ENCODE peak calls at places on chromosomes 11 and 22, in four cellular contexts. One of them, this sample, is unnamed.

GRCh38 chr22:49964136-49964492 is 3.5 kb downstream of the PIM3 start:
- DNase-seq in RWPE1: no peak
- DNase-seq in Caco-2: no peak
- DNase-seq in colonic mucosa: no peak
- DNase-seq in this sample: no peak

GRCh38 chr22:39292561-39293074 is 26.8 kb downstream of the RPL3 start:
- DNase-seq in colonic mucosa: peak
- DNase-seq in RWPE1: peak
- DNase-seq in Caco-2: peak
- DNase-seq in this sample: peak

GRCh38 chr11:3933165-3933628 is 77.7 kb downstream of the STIM1 start:
- DNase-seq in colonic mucosa: no peak
- DNase-seq in Caco-2: no peak
- DNase-seq in RWPE1: no peak
- DNase-seq in this sample: no peak

GRCh38 chr11:9842923-9843322 is 179.0 kb downstream of the SWAP70 start:
- DNase-seq in RWPE1: no peak
- DNase-seq in colonic mucosa: no peak
- DNase-seq in Caco-2: no peak
- DNase-seq in this sample: no peak

GRCh38 chr11:41286751-41287150 is 172.7 kb downstream of the LRRC4C start:
- DNase-seq in RWPE1: no peak
- DNase-seq in colonic mucosa: no peak
- DNase-seq in Caco-2: no peak
- DNase-seq in this sample: no peak

GRCh38 chr11:124719534-124719933 is 20.2 kb upstream of the NRGN start:
- DNase-seq in colonic mucosa: no peak
- DNase-seq in RWPE1: no peak
- DNase-seq in Caco-2: no peak
- DNase-seq in this sample: no peak

GRCh38 chr11:96161271-96162089 is 181.5 kb downstream of the MAML2 start:
- DNase-seq in RWPE1: no peak
- DNase-seq in colonic mucosa: no peak
- DNase-seq in Caco-2: no peak
- DNase-seq in this sample: no peak

GRCh38 chr22:20777420-20778177 is 3.7 kb downstream of the SERPIND1 start:
- DNase-seq in colonic mucosa: peak
- DNase-seq in RWPE1: peak
- DNase-seq in Caco-2: peak
- DNase-seq in this sample: peak

GRCh38 chr11:66727282-66727882 is 1.6 kb downstream of the SPTBN2 start:
- DNase-seq in colonic mucosa: no peak
- DNase-seq in Caco-2: peak
- DNase-seq in RWPE1: peak
- DNase-seq in this sample: peak

GRCh38 chr22:42145175-42145574 is 14.6 kb upstream of the CYP2D6 start:
- DNase-seq in colonic mucosa: no peak
- DNase-seq in Caco-2: no peak
- DNase-seq in RWPE1: no peak
- DNase-seq in this sample: no peak

GRCh38 chr11:128195057-128195751 is 392.2 kb downstream of the ETS1 start:
- DNase-seq in RWPE1: no peak
- DNase-seq in Caco-2: no peak
- DNase-seq in colonic mucosa: no peak
- DNase-seq in this sample: no peak

GRCh38 chr11:69110451-69110850 is 45.3 kb upstream of the SMIM38 start:
- DNase-seq in Caco-2: no peak
- DNase-seq in RWPE1: no peak
- DNase-seq in colonic mucosa: no peak
- DNase-seq in this sample: no peak

GRCh38 chr11:36139767-36140166 is 149.5 kb downstream of the COMMD9 start:
- DNase-seq in RWPE1: no peak
- DNase-seq in Caco-2: no peak
- DNase-seq in colonic mucosa: no peak
- DNase-seq in this sample: no peak

GRCh38 chr22:46994983-46995382 is 232.5 kb downstream of the TBC1D22A start:
- DNase-seq in Caco-2: no peak
- DNase-seq in colonic mucosa: no peak
- DNase-seq in RWPE1: no peak
- DNase-seq in this sample: no peak

GRCh38 chr22:39620924-39621690 is 50.6 kb downstream of the CACNA1I start:
- DNase-seq in colonic mucosa: no peak
- DNase-seq in Caco-2: no peak
- DNase-seq in RWPE1: no peak
- DNase-seq in this sample: no peak

GRCh38 chr11:134524876-134525845 is 113.1 kb upstream of the B3GAT1 start:
- DNase-seq in colonic mucosa: no peak
- DNase-seq in Caco-2: peak
- DNase-seq in RWPE1: no peak
- DNase-seq in this sample: no peak

GRCh38 chr22:46045459-46046298 is 68.7 kb upstream of the WNT7B start:
- DNase-seq in Caco-2: peak
- DNase-seq in RWPE1: no peak
- DNase-seq in colonic mucosa: no peak
- DNase-seq in this sample: no peak

GRCh38 chr22:49592780-49593501 is 234.7 kb downstream of the BRD1 start:
- DNase-seq in colonic mucosa: no peak
- DNase-seq in Caco-2: peak
- DNase-seq in RWPE1: no peak
- DNase-seq in this sample: no peak

GRCh38 chr11:119521551-119521950 is 98.6 kb upstream of the THY1 start:
- DNase-seq in Caco-2: no peak
- DNase-seq in colonic mucosa: no peak
- DNase-seq in RWPE1: no peak
- DNase-seq in this sample: no peak

GRCh38 chr11:128831781-128832497 is 35.2 kb downstream of the KCNJ1 start:
- DNase-seq in colonic mucosa: no peak
- DNase-seq in RWPE1: no peak
- DNase-seq in Caco-2: no peak
- DNase-seq in this sample: no peak

GRCh38 chr11:79296113-79296512 is 144.7 kb downstream of the TENM4 start:
- DNase-seq in colonic mucosa: no peak
- DNase-seq in RWPE1: no peak
- DNase-seq in Caco-2: no peak
- DNase-seq in this sample: no peak

GRCh38 chr11:12110714-12111481 is 508 bp downstream of the MICAL2 start:
- DNase-seq in RWPE1: no peak
- DNase-seq in Caco-2: peak
- DNase-seq in colonic mucosa: peak
- DNase-seq in this sample: peak

GRCh38 chr11:112255075-112255739 is 5.5 kb downstream of the PLET1 start:
- DNase-seq in RWPE1: peak
- DNase-seq in Caco-2: no peak
- DNase-seq in colonic mucosa: no peak
- DNase-seq in this sample: peak

GRCh38 chr11:57157624-57158023 is 24.1 kb upstream of the LRRC55 start:
- DNase-seq in RWPE1: no peak
- DNase-seq in Caco-2: no peak
- DNase-seq in colonic mucosa: no peak
- DNase-seq in this sample: no peak

GRCh38 chr11:126061707-126062678 is 673 bp downstream of the CDON start:
- DNase-seq in colonic mucosa: peak
- DNase-seq in Caco-2: peak
- DNase-seq in RWPE1: peak
- DNase-seq in this sample: peak

GRCh38 chr22:47310601-47311000 is 548.2 kb downstream of the TBC1D22A start:
- DNase-seq in colonic mucosa: no peak
- DNase-seq in Caco-2: no peak
- DNase-seq in RWPE1: peak
- DNase-seq in this sample: no peak

GRCh38 chr11:46543564-46543963 is 50.3 kb downstream of the AMBRA1 start:
- DNase-seq in colonic mucosa: no peak
- DNase-seq in Caco-2: no peak
- DNase-seq in RWPE1: no peak
- DNase-seq in this sample: no peak

GRCh38 chr11:46547579-46547978 is 46.2 kb downstream of the AMBRA1 start:
- DNase-seq in RWPE1: no peak
- DNase-seq in colonic mucosa: no peak
- DNase-seq in Caco-2: no peak
- DNase-seq in this sample: no peak

GRCh38 chr11:46537851-46538295 is 56.0 kb downstream of the AMBRA1 start:
- DNase-seq in colonic mucosa: peak
- DNase-seq in Caco-2: peak
- DNase-seq in RWPE1: peak
- DNase-seq in this sample: peak

GRCh38 chr11:46537121-46537520 is 56.7 kb downstream of the AMBRA1 start:
- DNase-seq in RWPE1: no peak
- DNase-seq in Caco-2: no peak
- DNase-seq in colonic mucosa: no peak
- DNase-seq in this sample: no peak

GRCh38 chr11:46541593-46542371 is 52.0 kb downstream of the AMBRA1 start:
- DNase-seq in colonic mucosa: peak
- DNase-seq in Caco-2: no peak
- DNase-seq in RWPE1: no peak
- DNase-seq in this sample: peak
- TF ChIP-seq CTCF in colonic mucosa: peak
- TF ChIP-seq CTCF in Caco-2: no peak
- TF ChIP-seq CTCF in RWPE1: no peak
- TF ChIP-seq CTCF in this sample: no peak

DNA sequence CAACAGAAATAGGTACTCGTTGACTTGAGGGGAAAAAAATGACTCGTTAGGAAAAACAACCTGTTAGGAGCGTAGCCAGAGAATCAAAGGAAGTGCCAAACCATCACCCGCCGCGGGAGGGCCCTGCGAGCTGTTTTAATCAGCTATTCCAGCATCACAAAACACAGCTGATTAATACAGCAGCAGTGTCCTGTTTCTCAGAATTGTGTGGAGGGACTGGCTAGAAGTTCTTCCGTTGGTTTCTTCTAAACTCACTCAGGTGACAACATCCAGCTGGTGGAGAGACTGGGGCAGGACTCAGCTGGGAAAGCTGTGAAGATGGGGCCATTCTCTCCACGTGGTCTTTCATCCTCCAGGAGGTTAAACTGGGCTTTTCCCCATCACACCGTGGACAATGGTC is 28.0 kb downstream of the HSPA8 start:
- DNase-seq in Caco-2: no peak
- DNase-seq in colonic mucosa: no peak
- DNase-seq in RWPE1: no peak
- DNase-seq in this sample: no peak
- TF ChIP-seq CTCF in Caco-2: no peak
- TF ChIP-seq CTCF in colonic mucosa: no peak
- TF ChIP-seq CTCF in RWPE1: no peak
- TF ChIP-seq CTCF in this sample: no peak

GRCh38 chr11:46364056-46364455 is 16.8 kb downstream of the DGKZ start:
- DNase-seq in RWPE1: no peak
- DNase-seq in Caco-2: no peak
- DNase-seq in colonic mucosa: no peak
- DNase-seq in this sample: no peak
- TF ChIP-seq CTCF in RWPE1: no peak
- TF ChIP-seq CTCF in Caco-2: no peak
- TF ChIP-seq CTCF in colonic mucosa: no peak
- TF ChIP-seq CTCF in this sample: peak

GRCh38 chr11:72704783-72705287 is 30.6 kb upstream of the PDE2A start:
- DNase-seq in colonic mucosa: no peak
- DNase-seq in RWPE1: no peak
- DNase-seq in Caco-2: no peak
- DNase-seq in this sample: no peak
- TF ChIP-seq CTCF in colonic mucosa: no peak
- TF ChIP-seq CTCF in RWPE1: no peak
- TF ChIP-seq CTCF in Caco-2: no peak
- TF ChIP-seq CTCF in this sample: no peak

DNA sequence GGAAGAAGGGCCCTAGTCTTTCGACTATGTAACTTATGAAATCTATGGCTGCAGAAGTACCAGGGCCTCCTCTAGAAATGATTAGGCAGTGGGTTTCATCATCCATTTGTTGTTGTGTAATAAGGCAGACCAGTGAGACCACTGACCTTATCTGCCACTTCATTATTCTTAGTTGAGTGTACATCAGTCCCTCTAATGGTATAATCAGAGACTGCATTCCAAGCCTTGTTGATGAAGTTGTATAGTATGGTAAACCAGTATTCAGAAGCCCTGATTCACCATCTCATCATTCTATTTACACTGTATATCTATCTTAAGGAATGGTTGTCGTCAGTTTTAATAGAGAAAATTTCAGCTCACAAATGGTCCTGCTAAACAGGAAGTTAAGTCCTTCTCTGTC is 32.2 kb upstream of the GRIA4 start:
- DNase-seq in RWPE1: peak
- DNase-seq in Caco-2: no peak
- DNase-seq in colonic mucosa: no peak
- DNase-seq in this sample: no peak
- TF ChIP-seq CTCF in RWPE1: no peak
- TF ChIP-seq CTCF in Caco-2: peak
- TF ChIP-seq CTCF in colonic mucosa: no peak
- TF ChIP-seq CTCF in this sample: no peak

DNA sequence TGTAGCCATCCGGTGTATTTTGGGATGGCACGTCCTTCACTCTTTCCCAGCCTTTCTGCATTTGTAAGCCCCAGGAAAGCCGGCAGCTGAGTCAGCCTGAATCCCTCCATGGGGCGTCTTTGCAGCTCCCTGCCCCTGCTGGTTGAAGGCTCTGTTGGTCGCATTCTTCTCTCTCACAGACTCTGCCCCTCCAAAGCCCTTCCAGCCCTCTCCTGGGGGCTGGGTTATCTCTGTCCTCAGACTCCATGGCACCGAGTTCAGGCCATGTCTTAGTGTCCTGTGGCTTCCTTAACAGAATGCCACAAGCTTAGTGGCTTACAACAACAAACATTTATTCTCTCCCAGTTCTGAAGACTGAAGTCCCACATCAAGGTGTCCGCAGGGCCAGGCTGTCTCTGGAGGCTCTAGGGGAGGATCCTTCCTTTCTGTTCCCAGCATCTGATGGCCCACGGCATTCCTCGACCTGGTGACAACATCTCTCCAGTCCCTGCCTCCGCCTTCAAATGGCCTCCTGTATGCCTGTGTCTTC is 62.2 kb downstream of the BCR start:
- DNase-seq in RWPE1: no peak
- DNase-seq in colonic mucosa: no peak
- DNase-seq in Caco-2: peak
- DNase-seq in this sample: no peak
- TF ChIP-seq CTCF in RWPE1: no peak
- TF ChIP-seq CTCF in colonic mucosa: no peak
- TF ChIP-seq CTCF in Caco-2: no peak
- TF ChIP-seq CTCF in this sample: no peak

DNA sequence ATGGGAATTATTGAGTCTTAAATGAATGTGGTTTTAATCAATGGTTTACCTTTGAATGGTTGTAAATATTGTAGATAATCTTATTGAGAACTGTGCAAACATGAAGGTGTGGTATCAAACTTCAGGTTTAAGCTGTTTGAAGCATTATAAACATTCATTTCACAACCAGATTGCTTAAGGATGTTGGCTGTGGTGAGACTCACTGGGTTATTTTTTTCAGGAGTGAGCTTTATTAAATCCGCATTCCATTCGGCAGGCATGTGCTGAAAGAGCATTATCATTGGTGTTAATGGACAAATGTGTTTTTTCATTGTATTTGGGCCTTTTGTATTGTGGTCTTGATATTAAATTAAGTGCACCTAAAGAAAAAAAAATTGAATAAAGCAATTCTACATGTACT is 9.7 kb downstream of the MMP3 start:
- DNase-seq in colonic mucosa: no peak
- DNase-seq in RWPE1: no peak
- DNase-seq in Caco-2: no peak
- DNase-seq in this sample: no peak
- TF ChIP-seq CTCF in colonic mucosa: no peak
- TF ChIP-seq CTCF in RWPE1: no peak
- TF ChIP-seq CTCF in Caco-2: no peak
- TF ChIP-seq CTCF in this sample: no peak

This sample was measured in Calu3.